ENCODE peak calls at places on chromosome 3, in four cellular contexts. G is cardiac fibroblast, N is astrocyte, U is psoas muscle. F is an unnamed sample.

GRCh38 chr3:73342077-73342476 is 280.6 kb downstream of the EBLN2 start:
- DNase-seq in U (no peak), N (no peak), G (no peak), F (no peak)

GRCh38 chr3:138271189-138271794 is 58.4 kb downstream of the NME9 start:
- DNase-seq in G (no peak), N (no peak), U (no peak), F (no peak)

GRCh38 chr3:46378426-46378942 is 7.7 kb downstream of the CCR5 start:
- DNase-seq in U (peak), G (peak), N (peak), F (no peak)

GRCh38 chr3:71859128-71859519 is 74.2 kb upstream of the PROK2 start:
- DNase-seq in U (no peak), N (no peak), G (peak), F (no peak)

GRCh38 chr3:196568246-196569002 is at the start of the genes FBXO45 and WDR53:
- DNase-seq in G (peak), U (peak), N (peak), F (peak)

GRCh38 chr3:124772081-124772831 is 42.0 kb downstream of the UMPS start:
- DNase-seq in U (peak), N (peak), G (peak), F (no peak)

GRCh38 chr3:71245052-71245488 is 338.5 kb downstream of the FOXP1 start:
- DNase-seq in G (peak), U (no peak), N (no peak), F (no peak)

GRCh38 chr3:62046326-62046725 is 327.0 kb downstream of the FEZF2 start:
- DNase-seq in G (peak), U (no peak), N (peak), F (peak)

GRCh38 chr3:147713234-147714133 is 304.3 kb downstream of the ZIC1 start:
- DNase-seq in U (no peak), G (no peak), N (peak), F (no peak)

GRCh38 chr3:77726509-77726908 is 686.6 kb downstream of the ROBO2 start:
- DNase-seq in G (peak), U (no peak), N (peak), F (no peak)

GRCh38 chr3:197750863-197751737 is 1.4 kb downstream of the FYTTD1 start:
- DNase-seq in U (peak), G (peak), N (peak), F (no peak)

GRCh38 chr3:45975696-45976095 is 19.9 kb downstream of the FYCO1 start:
- DNase-seq in U (no peak), N (no peak), G (no peak), F (no peak)

GRCh38 chr3:153631664-153632063 is 469.6 kb downstream of the RAP2B start:
- DNase-seq in U (no peak), N (no peak), G (no peak), F (no peak)

GRCh38 chr3:72368331-72368975 is 479.8 kb downstream of the SHQ1 start:
- DNase-seq in N (peak), U (no peak), G (no peak), F (no peak)

GRCh38 chr3:184332370-184333090 is 4.9 kb upstream of the FAM131A start:
- DNase-seq in N (peak), G (peak), U (peak), F (no peak)

GRCh38 chr3:137792633-137793271 is 28.6 kb downstream of the SOX14 start:
- DNase-seq in N (no peak), U (no peak), G (peak), F (no peak)

GRCh38 chr3:12046406-12046805 is 42.2 kb downstream of the SYN2 start:
- DNase-seq in G (peak), U (no peak), N (no peak), F (no peak)
- TF ChIP-seq CTCF in G (peak), U (no peak), N (no peak), F (peak)

DNA sequence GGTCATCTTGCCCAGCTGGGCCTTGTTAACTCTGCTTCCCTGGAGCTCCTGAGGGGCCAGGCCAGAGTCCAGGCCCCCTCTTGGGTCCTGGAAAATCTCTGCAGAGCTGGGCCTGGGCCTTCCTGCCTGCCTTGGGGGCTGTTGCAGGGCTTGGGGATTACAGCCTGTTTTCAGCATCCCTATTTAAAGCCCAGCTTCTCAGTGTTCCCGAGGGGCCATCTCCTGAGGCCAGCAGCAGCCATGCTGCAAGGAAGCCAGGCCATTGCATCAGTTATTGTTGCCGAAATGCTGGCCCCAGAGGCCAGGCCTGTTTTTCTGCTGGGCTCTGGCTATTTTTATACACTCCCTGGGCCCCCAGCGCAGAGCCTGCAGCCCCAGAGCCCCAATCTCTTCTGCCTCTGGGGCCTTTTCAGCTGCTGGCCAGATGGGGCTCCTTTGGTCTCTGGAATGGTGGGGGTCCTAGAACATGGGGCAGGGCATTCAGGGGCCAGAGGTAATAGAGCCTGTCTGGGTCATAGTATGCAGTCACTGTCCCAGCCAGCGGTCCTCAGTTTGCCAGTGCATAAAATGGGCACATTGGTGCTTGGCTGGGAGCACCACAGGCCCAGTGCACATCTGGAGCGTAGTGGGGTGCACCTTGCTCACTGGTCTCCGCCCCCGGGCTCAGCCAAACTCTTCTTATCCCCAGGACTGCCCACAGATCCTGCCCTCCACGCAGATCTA is 28.5 kb downstream of the PLXNA1 start:
- DNase-seq in G (peak), N (no peak), U (peak), F (no peak)
- H3K4me3 ChIP-seq in G (no peak), N (no peak), U (no peak), F (no peak)

DNA sequence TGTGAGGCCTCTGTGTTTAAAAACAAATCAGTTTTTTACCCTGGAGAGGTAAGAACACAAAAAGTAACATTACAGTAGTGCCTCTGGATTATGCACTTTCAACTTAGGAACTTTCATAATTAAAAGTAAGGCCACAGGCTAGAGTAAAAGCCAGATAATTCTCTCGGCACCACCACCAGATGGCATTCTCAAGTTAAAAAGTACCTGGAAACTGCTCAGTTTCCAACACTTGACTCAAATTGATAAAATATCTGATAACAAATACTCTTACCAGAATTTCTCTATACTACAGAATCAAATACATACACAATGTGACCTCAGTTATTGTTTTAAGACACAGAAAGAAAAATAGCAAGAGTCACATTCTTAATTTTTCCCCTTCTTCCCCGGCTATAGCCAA is 19.9 kb downstream of the SPICE1 start:
- DNase-seq in U (no peak), G (peak), N (peak), F (no peak)
- TF ChIP-seq CTCF in U (peak), G (peak), N (peak), F (peak)

DNA sequence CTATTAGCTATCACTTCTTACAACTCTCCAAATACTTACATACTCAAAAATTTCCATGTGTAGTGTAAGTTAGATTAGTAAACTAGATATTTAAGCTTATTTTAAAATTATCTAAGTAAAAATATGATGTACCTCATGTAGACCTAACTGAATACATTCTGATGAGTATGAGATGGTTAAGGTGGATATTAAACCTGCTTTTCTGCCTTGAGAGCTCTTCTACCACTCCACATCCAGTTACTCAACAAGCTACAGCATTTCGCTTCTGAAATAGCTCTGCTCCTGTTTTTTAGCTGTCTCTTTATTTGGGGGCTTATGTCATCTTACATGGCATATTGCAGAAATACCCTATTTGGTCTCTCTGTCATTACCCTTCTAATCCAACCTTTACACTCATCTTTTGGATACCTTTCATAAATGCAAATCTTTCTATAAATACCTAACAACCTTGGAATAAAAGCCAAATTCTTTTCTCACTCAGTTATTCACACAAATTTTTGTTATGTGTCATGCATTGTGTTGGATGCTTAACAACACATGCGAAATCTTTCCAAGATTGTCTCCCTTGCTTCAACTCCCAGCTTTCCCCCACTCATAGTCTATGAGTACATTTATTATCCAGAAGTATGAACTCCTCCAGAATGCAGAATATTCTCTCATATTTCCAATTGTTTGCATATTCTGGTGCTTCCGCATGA is 92.0 kb downstream of the ALCAM start:
- DNase-seq in N (peak), U (no peak), G (peak), F (no peak)
- H3K4me3 ChIP-seq in N (no peak), U (no peak), G (no peak), F (no peak)

GRCh38 chr3:142944346-142944745 is 19.1 kb downstream of the PAQR9 start:
- DNase-seq in N (no peak), U (no peak), G (no peak), F (no peak)

GRCh38 chr3:142946861-142947260 is 16.6 kb downstream of the PAQR9 start:
- DNase-seq in N (no peak), G (no peak), U (no peak), F (no peak)

GRCh38 chr3:142943349-142943748 is 20.1 kb downstream of the PAQR9 start:
- DNase-seq in N (no peak), U (no peak), G (no peak), F (no peak)

GRCh38 chr3:142943870-142944269 is 19.6 kb downstream of the PAQR9 start:
- DNase-seq in G (no peak), U (no peak), N (no peak), F (no peak)

GRCh38 chr3:142945023-142945422 is 18.5 kb downstream of the PAQR9 start:
- DNase-seq in U (no peak), G (no peak), N (no peak), F (no peak)
- TF ChIP-seq CTCF in U (no peak), G (no peak), N (no peak), F (no peak)

GRCh38 chr3:169811606-169812123 is 1.0 kb upstream of the LRRIQ4 start:
- DNase-seq in U (no peak), G (peak), N (peak), F (peak)

GRCh38 chr3:169812124-169812843 is 386 bp upstream of the LRRIQ4 start:
- DNase-seq in N (peak), G (peak), U (peak), F (no peak)

GRCh38 chr3:169812844-169813677 is at the start of the genes LRRC34 and LRRIQ4:
- DNase-seq in U (peak), N (peak), G (peak), F (no peak)

GRCh38 chr3:169815590-169816150 is 3.0 kb upstream of the LRRC34 start:
- DNase-seq in G (no peak), U (no peak), N (no peak), F (no peak)

GRCh38 chr3:169813757-169814517 is 1.2 kb upstream of the LRRC34 start:
- DNase-seq in N (no peak), G (peak), U (no peak), F (no peak)
- H3K4me3 ChIP-seq in N (peak), G (peak), U (peak), F (no peak)

GRCh38 chr3:187737401-187738088 is 7.7 kb downstream of the BCL6 start:
- DNase-seq in N (peak), U (peak), G (peak), F (no peak)
- TF ChIP-seq CTCF in N (no peak), U (no peak), G (peak), F (no peak)

GRCh38 chr3:53072653-53073552 is 27.0 kb upstream of the SFMBT1 start:
- DNase-seq in U (peak), G (peak), N (peak), F (no peak)

GRCh38 chr3:53074761-53075742 is 29.2 kb upstream of the SFMBT1 start:
- DNase-seq in G (no peak), N (no peak), U (no peak), F (no peak)

GRCh38 chr3:53071882-53072431 is 26.1 kb upstream of the SFMBT1 start:
- DNase-seq in G (no peak), U (no peak), N (no peak), F (no peak)

GRCh38 chr3:53074366-53074696 is 28.5 kb upstream of the SFMBT1 start:
- DNase-seq in G (no peak), N (no peak), U (no peak), F (no peak)

DNA sequence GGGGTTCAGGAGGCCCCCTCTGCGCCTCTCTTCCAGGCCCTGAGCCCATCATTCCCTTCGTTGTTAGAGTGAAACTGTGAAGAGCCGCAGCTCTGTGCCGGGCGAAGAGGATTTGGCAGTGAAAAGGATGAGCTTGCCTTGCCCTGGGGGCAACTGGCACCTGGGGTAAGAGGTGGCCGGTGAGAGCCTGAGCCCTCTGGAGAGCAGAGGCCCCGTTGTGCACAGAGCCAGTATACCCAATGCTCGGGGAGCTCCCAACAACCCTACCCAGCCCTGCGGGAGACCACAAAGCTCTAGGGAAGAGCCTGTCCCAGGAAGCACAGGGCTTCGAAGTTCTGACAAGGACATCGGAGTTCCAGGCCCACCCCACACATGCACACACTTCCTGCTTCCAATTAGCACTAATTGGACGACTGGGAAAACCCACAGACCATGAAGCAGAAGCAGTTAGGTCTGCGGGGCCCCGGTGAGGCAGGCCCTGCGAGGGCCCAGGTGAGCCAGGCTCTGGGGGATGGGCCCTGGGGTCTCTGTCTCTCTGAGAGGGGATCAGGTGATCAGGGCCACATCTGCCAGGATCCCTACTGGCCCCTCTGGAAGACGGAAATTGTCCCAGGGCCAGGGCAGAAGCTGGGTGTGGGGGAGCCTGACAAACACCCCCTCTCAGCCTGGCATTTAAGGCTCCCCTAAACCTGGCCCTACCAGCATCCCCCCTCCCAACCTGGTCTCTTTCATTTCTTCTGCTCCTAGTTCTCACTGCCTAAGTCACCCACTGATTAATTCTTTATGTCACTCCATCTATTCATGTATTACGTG is 27.9 kb upstream of the SFMBT1 start:
- DNase-seq in U (no peak), G (no peak), N (no peak), F (no peak)
- H3K4me3 ChIP-seq in U (peak), G (peak), N (no peak), F (no peak)

F was measured in retinal pigment epithelial cell.